ENCODE peak calls at places on chromosomes 12 and 14, in seven cellular contexts. Q, W, Y, T, F, X and R are unnamed samples.

GRCh38 chr12:49892084-49892731 is 11.5 kb downstream of the FAIM2 start:
- DNase-seq in Y (no peak), W (no peak), T (peak; percentile 47), X (no peak), Q (no peak), F (no peak), R (no peak)

GRCh38 chr12:88952543-88952942 is 372.3 kb upstream of the KITLG start:
- DNase-seq in X (peak; percentile 84), W (peak; percentile 7), T (no peak), Y (no peak), F (no peak), Q (peak; percentile 10), R (no peak)

GRCh38 chr14:97010491-97011160 is 213.4 kb downstream of the VRK1 start:
- DNase-seq in T (no peak), F (no peak), X (no peak), Q (no peak), W (no peak), Y (no peak), R (no peak)

GRCh38 chr14:32559595-32559994 is 230.5 kb downstream of the AKAP6 start:
- DNase-seq in W (no peak), Q (no peak), T (no peak), F (no peak), X (no peak), Y (no peak), R (no peak)

GRCh38 chr14:59919582-59920377 is at the start of gene LRRC9:
- DNase-seq in W (peak; percentile 67), Q (peak; percentile 92), Y (no peak), T (peak; percentile 90), F (peak; percentile 99), X (no peak), R (peak; percentile 85)

GRCh38 chr12:89235189-89235993 is 116.9 kb downstream of the DUSP6 start:
- DNase-seq in X (no peak), Y (no peak), T (no peak), F (no peak), Q (no peak), W (no peak), R (no peak)

GRCh38 chr12:115182239-115182638 is 498.3 kb upstream of the TBX3 start:
- DNase-seq in X (no peak), Q (no peak), Y (no peak), F (no peak), T (no peak), W (no peak), R (no peak)

GRCh38 chr14:56423591-56423991 is 156.0 kb upstream of the TMEM260 start:
- DNase-seq in Y (no peak), W (no peak), X (peak; percentile 20), F (no peak), Q (no peak), T (no peak), R (no peak)

GRCh38 chr14:79629372-79629771 is 581.9 kb downstream of the DIO2 start:
- DNase-seq in Y (no peak), Q (no peak), T (no peak), X (no peak), W (no peak), F (no peak), R (no peak)

GRCh38 chr14:55340482-55340881 is 69.3 kb downstream of the FBXO34 start:
- DNase-seq in Y (no peak), X (no peak), Q (no peak), F (no peak), W (peak; percentile 15), T (no peak), R (no peak)

GRCh38 chr14:89621009-89621421 is 204.0 kb upstream of the FOXN3 start:
- DNase-seq in F (no peak), Q (no peak), W (no peak), X (no peak), T (no peak), Y (peak; percentile 21), R (no peak)

GRCh38 chr12:57475271-57476161 is 4.2 kb downstream of the ARHGAP9 start:
- DNase-seq in F (no peak), Y (no peak), X (no peak), T (peak; percentile 77), Q (peak; percentile 10), W (no peak), R (no peak)

GRCh38 chr14:69443296-69443805 is 41.2 kb upstream of the PLEKHD1 start:
- DNase-seq in Q (no peak), X (no peak), W (no peak), T (no peak), F (no peak), Y (no peak), R (no peak)

GRCh38 chr14:58904771-58905170 is 267.0 kb downstream of the DACT1 start:
- DNase-seq in T (no peak), W (no peak), F (peak; percentile 84), X (no peak), Q (no peak), Y (no peak), R (no peak)

GRCh38 chr14:50311337-50311973 is 574 bp downstream of the L2HGDH start:
- DNase-seq in Y (no peak), W (no peak), F (no peak), Q (peak; percentile 4), X (no peak), T (no peak), R (no peak)

GRCh38 chr14:101000711-101001110 is 97.2 kb upstream of the RTL1 start:
- DNase-seq in X (no peak), W (no peak), F (no peak), Y (no peak), Q (no peak), T (no peak), R (no peak)

GRCh38 chr12:91984571-91984970 is 161.1 kb downstream of the BTG1 start:
- DNase-seq in Q (no peak), Y (no peak), W (no peak), F (no peak), X (no peak), T (no peak), R (no peak)